ENCODE peak calls at places on chromosome 2, in four cellular contexts. W is DMS 273 treated with DMSO at 0.1 percent for 48 hours, X is activated T-cell treated with anti-CD3 and anti-CD28 coated beads for 1 hour, J is neural crest cell. Z is an unnamed sample.

GRCh38 chr2:20451346-20451745 is 4.5 kb downstream of the RHOB start:
- DNase-seq in W (no peak), X (no peak), J (no peak), Z (no peak)

GRCh38 chr2:218368621-218369153 is 12.0 kb downstream of the CATIP start:
- DNase-seq in W (no peak), X (no peak), J (no peak), Z (peak)

GRCh38 chr2:188217266-188217665 is 74.4 kb upstream of the GULP1 start:
- DNase-seq in W (no peak), X (no peak), J (no peak), Z (no peak)

GRCh38 chr2:157233506-157233905 is 24.0 kb upstream of the GALNT5 start:
- DNase-seq in W (no peak), X (no peak), J (no peak), Z (no peak)

GRCh38 chr2:31366733-31367132 is 47.8 kb downstream of the XDH start:
- DNase-seq in W (no peak), X (no peak), J (no peak), Z (no peak)

GRCh38 chr2:44244135-44244871 is 31.0 kb upstream of the SLC3A1 start:
- DNase-seq in W (peak), X (peak), J (peak), Z (peak)

GRCh38 chr2:1744151-1744445 is 217 bp downstream of the PXDN start:
- DNase-seq in W (no peak), X (no peak), J (peak), Z (no peak)

GRCh38 chr2:128439231-128440086 is 120.8 kb upstream of the HS6ST1 start:
- DNase-seq in W (no peak), X (no peak), J (no peak), Z (no peak)

GRCh38 chr2:262117-262516 is 1.7 kb downstream of the SH3YL1 start:
- DNase-seq in W (no peak), X (no peak), J (no peak), Z (no peak)

GRCh38 chr2:157497603-157498314 is 53.9 kb upstream of the CYTIP start:
- DNase-seq in W (peak), X (no peak), J (no peak), Z (peak)

GRCh38 chr2:50769416-50769815 is 262.5 kb downstream of the NRXN1 start:
- DNase-seq in W (peak), X (no peak), J (no peak), Z (no peak)

GRCh38 chr2:23601301-23601965 is 216.5 kb downstream of the KLHL29 start:
- DNase-seq in W (no peak), X (no peak), J (no peak), Z (no peak)

GRCh38 chr2:196284033-196284844 is 112.9 kb upstream of the STK17B start:
- DNase-seq in W (no peak), X (no peak), J (no peak), Z (no peak)

GRCh38 chr2:136281281-136282117 is 163.6 kb upstream of the CXCR4 start:
- DNase-seq in W (no peak), X (peak), J (no peak), Z (no peak)

GRCh38 chr2:75646090-75646582 is 447 bp upstream of the MRPL19 start:
- DNase-seq in W (no peak), X (no peak), J (no peak), Z (no peak)

GRCh38 chr2:212145111-212145510 is 393.5 kb downstream of the ERBB4 start:
- DNase-seq in W (no peak), X (no peak), J (no peak), Z (no peak)

GRCh38 chr2:237256845-237257244 is 157.1 kb downstream of the COL6A3 start:
- DNase-seq in W (no peak), X (no peak), J (no peak), Z (no peak)

GRCh38 chr2:197286805-197287595 is 23.6 kb downstream of the ANKRD44 start:
- DNase-seq in W (no peak), X (no peak), J (no peak), Z (peak)

GRCh38 chr2:109202486-109202885 is 73.5 kb downstream of the SH3RF3 start:
- DNase-seq in W (no peak), X (no peak), J (no peak), Z (no peak)

GRCh38 chr2:11141319-11141718 is 13.9 kb upstream of the SLC66A3 start:
- DNase-seq in W (no peak), X (no peak), J (no peak), Z (no peak)

GRCh38 chr2:144660518-144661316 is 140.8 kb upstream of the ZEB2 start:
- DNase-seq in W (no peak), X (no peak), J (no peak), Z (no peak)

Z was measured in T47D.